ENCODE peak calls at places on chromosomes 2 and 18, in seven cellular contexts. One of them, this sample, is unnamed. For H3K9me3, the result is how much of the 10 kb centered on the place peaks cover.

GRCh38 chr2:62642429-62643099 is 62.9 kb upstream of the EHBP1 start:
- DNase-seq in PC-3: no peak
- DNase-seq in cardiac muscle cell: no peak
- DNase-seq in heart left ventricle: no peak
- DNase-seq in pancreas: no peak
- DNase-seq in A673: no peak
- DNase-seq in CD8-positive, alpha-beta T cell: no peak
- DNase-seq in this sample: no peak

GRCh38 chr18:45448871-45449270 is 166.4 kb upstream of the SLC14A2 start:
- DNase-seq in PC-3: no peak
- DNase-seq in pancreas: no peak
- DNase-seq in CD8-positive, alpha-beta T cell: no peak
- DNase-seq in heart left ventricle: no peak
- DNase-seq in cardiac muscle cell: no peak
- DNase-seq in A673: no peak
- DNase-seq in this sample: no peak

GRCh38 chr2:200063155-200063554 is 107.8 kb downstream of the MAIP1 start:
- DNase-seq in pancreas: no peak
- DNase-seq in A673: no peak
- DNase-seq in PC-3: no peak
- DNase-seq in cardiac muscle cell: no peak
- DNase-seq in heart left ventricle: no peak
- DNase-seq in CD8-positive, alpha-beta T cell: no peak
- DNase-seq in this sample: no peak

GRCh38 chr2:179106342-179107178 is 56.6 kb upstream of the CCDC141 start:
- DNase-seq in A673: peak
- DNase-seq in cardiac muscle cell: peak
- DNase-seq in pancreas: peak
- DNase-seq in CD8-positive, alpha-beta T cell: no peak
- DNase-seq in PC-3: peak
- DNase-seq in heart left ventricle: peak
- DNase-seq in this sample: peak

GRCh38 chr2:17303496-17303895 is 214.7 kb downstream of the RAD51AP2 start:
- DNase-seq in pancreas: no peak
- DNase-seq in cardiac muscle cell: no peak
- DNase-seq in heart left ventricle: no peak
- DNase-seq in PC-3: peak
- DNase-seq in CD8-positive, alpha-beta T cell: no peak
- DNase-seq in A673: no peak
- DNase-seq in this sample: no peak

GRCh38 chr2:19114754-19115231 is 243.6 kb downstream of the OSR1 start:
- DNase-seq in heart left ventricle: no peak
- DNase-seq in CD8-positive, alpha-beta T cell: no peak
- DNase-seq in pancreas: no peak
- DNase-seq in PC-3: no peak
- DNase-seq in A673: no peak
- DNase-seq in cardiac muscle cell: peak
- DNase-seq in this sample: no peak

GRCh38 chr2:237167038-237167437 is 81.3 kb downstream of the COPS8 start:
- DNase-seq in pancreas: no peak
- DNase-seq in PC-3: no peak
- DNase-seq in CD8-positive, alpha-beta T cell: no peak
- DNase-seq in cardiac muscle cell: no peak
- DNase-seq in A673: no peak
- DNase-seq in heart left ventricle: no peak
- DNase-seq in this sample: no peak

GRCh38 chr2:142992843-142993242 is 115.4 kb downstream of the KYNU start:
- DNase-seq in PC-3: no peak
- DNase-seq in cardiac muscle cell: no peak
- DNase-seq in pancreas: no peak
- DNase-seq in heart left ventricle: no peak
- DNase-seq in CD8-positive, alpha-beta T cell: no peak
- DNase-seq in A673: no peak
- DNase-seq in this sample: peak

GRCh38 chr2:147862859-147863516 is 18.2 kb downstream of the ACVR2A start:
- DNase-seq in cardiac muscle cell: no peak
- DNase-seq in pancreas: no peak
- DNase-seq in heart left ventricle: no peak
- DNase-seq in PC-3: no peak
- DNase-seq in CD8-positive, alpha-beta T cell: no peak
- DNase-seq in A673: no peak
- DNase-seq in this sample: no peak

GRCh38 chr2:207188601-207189000 is 22.9 kb upstream of the KLF7 start:
- DNase-seq in cardiac muscle cell: peak
- DNase-seq in CD8-positive, alpha-beta T cell: no peak
- DNase-seq in A673: no peak
- DNase-seq in heart left ventricle: no peak
- DNase-seq in pancreas: no peak
- DNase-seq in PC-3: peak
- DNase-seq in this sample: no peak

GRCh38 chr18:9328776-9329175 is 5.8 kb upstream of the TWSG1 start:
- DNase-seq in A673: no peak
- DNase-seq in PC-3: peak
- DNase-seq in CD8-positive, alpha-beta T cell: no peak
- DNase-seq in cardiac muscle cell: no peak
- DNase-seq in heart left ventricle: no peak
- DNase-seq in pancreas: no peak
- DNase-seq in this sample: no peak

GRCh38 chr2:95012881-95013550 is 12.5 kb upstream of the MAL start:
- DNase-seq in A673: no peak
- DNase-seq in pancreas: no peak
- DNase-seq in cardiac muscle cell: no peak
- DNase-seq in CD8-positive, alpha-beta T cell: no peak
- DNase-seq in PC-3: peak
- DNase-seq in heart left ventricle: no peak
- DNase-seq in this sample: no peak

GRCh38 chr2:123047186-123047585 is 977.9 kb upstream of the CNTNAP5 start:
- DNase-seq in CD8-positive, alpha-beta T cell: no peak
- DNase-seq in PC-3: peak
- DNase-seq in pancreas: no peak
- DNase-seq in A673: no peak
- DNase-seq in heart left ventricle: no peak
- DNase-seq in cardiac muscle cell: no peak
- DNase-seq in this sample: peak

GRCh38 chr2:201746551-201746950 is 34.2 kb downstream of the ALS2 start:
- DNase-seq in cardiac muscle cell: no peak
- DNase-seq in heart left ventricle: no peak
- DNase-seq in CD8-positive, alpha-beta T cell: no peak
- DNase-seq in pancreas: no peak
- DNase-seq in PC-3: no peak
- DNase-seq in A673: no peak
- DNase-seq in this sample: no peak

GRCh38 chr18:60053747-60054304 is 154.0 kb downstream of the PMAIP1 start:
- DNase-seq in heart left ventricle: no peak
- DNase-seq in cardiac muscle cell: peak
- DNase-seq in pancreas: no peak
- DNase-seq in CD8-positive, alpha-beta T cell: no peak
- DNase-seq in PC-3: peak
- DNase-seq in A673: peak
- DNase-seq in this sample: peak

GRCh38 chr2:171403181-171403580 is 30.6 kb downstream of the METTL8 start:
- DNase-seq in pancreas: no peak
- DNase-seq in CD8-positive, alpha-beta T cell: no peak
- DNase-seq in heart left ventricle: no peak
- DNase-seq in cardiac muscle cell: no peak
- DNase-seq in PC-3: peak
- DNase-seq in A673: no peak
- DNase-seq in this sample: no peak

GRCh38 chr2:86372133-86372532 is 34.7 kb upstream of the REEP1 start:
- DNase-seq in PC-3: no peak
- DNase-seq in A673: no peak
- DNase-seq in pancreas: no peak
- DNase-seq in CD8-positive, alpha-beta T cell: no peak
- DNase-seq in heart left ventricle: no peak
- DNase-seq in cardiac muscle cell: no peak
- DNase-seq in this sample: no peak

GRCh38 chr2:104262714-104263113 is 591.2 kb upstream of the POU3F3 start:
- DNase-seq in PC-3: no peak
- DNase-seq in cardiac muscle cell: no peak
- DNase-seq in CD8-positive, alpha-beta T cell: no peak
- DNase-seq in pancreas: no peak
- DNase-seq in heart left ventricle: no peak
- DNase-seq in A673: no peak
- DNase-seq in this sample: no peak
- H3K9me3 ChIP-seq in PC-3: under half
- H3K9me3 ChIP-seq in cardiac muscle cell: under half
- H3K9me3 ChIP-seq in CD8-positive, alpha-beta T cell: under half
- H3K9me3 ChIP-seq in pancreas: under half
- H3K9me3 ChIP-seq in heart left ventricle: under half
- H3K9me3 ChIP-seq in A673: under half
- H3K9me3 ChIP-seq in this sample: under half

DNA sequence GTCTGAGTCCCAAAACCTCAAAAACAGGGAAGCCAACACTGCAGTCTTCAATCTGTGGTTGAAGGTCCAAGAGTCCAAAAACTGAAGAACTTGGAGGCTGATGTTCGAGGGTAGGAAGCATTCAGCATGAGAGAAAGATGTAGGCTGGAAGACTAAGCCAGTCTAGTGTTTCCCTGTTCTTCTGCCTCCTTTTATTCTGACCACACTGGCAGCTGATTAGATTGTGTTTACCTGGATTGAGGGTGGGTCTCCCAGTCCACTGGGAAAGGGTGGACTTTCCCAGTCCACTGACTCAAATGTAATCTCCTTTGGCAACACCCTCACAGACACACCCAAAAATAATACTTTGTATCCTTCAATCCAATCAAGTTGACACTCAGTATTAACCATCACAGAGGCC is 27.5 kb upstream of the IL1B start:
- DNase-seq in PC-3: no peak
- DNase-seq in pancreas: no peak
- DNase-seq in cardiac muscle cell: no peak
- DNase-seq in heart left ventricle: no peak
- DNase-seq in CD8-positive, alpha-beta T cell: no peak
- DNase-seq in A673: no peak
- DNase-seq in this sample: no peak
- H3K9me3 ChIP-seq in PC-3: under half
- H3K9me3 ChIP-seq in pancreas: under half
- H3K9me3 ChIP-seq in cardiac muscle cell: under half
- H3K9me3 ChIP-seq in heart left ventricle: under half
- H3K9me3 ChIP-seq in CD8-positive, alpha-beta T cell: under half
- H3K9me3 ChIP-seq in A673: under half
- H3K9me3 ChIP-seq in this sample: under half

DNA sequence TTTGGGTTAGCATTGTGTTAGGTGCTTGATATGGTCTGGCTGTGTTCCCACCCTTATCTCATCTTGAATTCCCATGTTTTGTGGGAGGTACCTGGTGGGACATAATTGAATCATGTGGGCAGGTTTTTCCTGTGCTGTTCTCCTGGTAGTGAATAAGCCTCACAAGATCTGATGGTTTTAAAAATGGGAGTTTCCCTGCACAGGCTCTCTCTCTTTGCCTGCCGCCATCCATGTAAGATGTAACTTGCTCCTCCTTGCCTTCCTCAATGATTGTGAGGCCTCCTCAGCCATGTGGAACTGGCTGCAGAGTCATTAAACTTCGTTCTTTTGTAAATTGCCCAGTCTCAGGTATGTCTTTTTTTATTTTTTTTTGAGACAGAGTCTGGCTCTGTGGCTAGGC is 2.8 kb downstream of the MSH2 start:
- DNase-seq in CD8-positive, alpha-beta T cell: no peak
- DNase-seq in pancreas: no peak
- DNase-seq in heart left ventricle: no peak
- DNase-seq in A673: no peak
- DNase-seq in cardiac muscle cell: no peak
- DNase-seq in PC-3: no peak
- DNase-seq in this sample: no peak
- H3K9me3 ChIP-seq in CD8-positive, alpha-beta T cell: under half
- H3K9me3 ChIP-seq in pancreas: under half
- H3K9me3 ChIP-seq in heart left ventricle: under half
- H3K9me3 ChIP-seq in A673: under half
- H3K9me3 ChIP-seq in cardiac muscle cell: under half
- H3K9me3 ChIP-seq in PC-3: under half
- H3K9me3 ChIP-seq in this sample: under half

DNA sequence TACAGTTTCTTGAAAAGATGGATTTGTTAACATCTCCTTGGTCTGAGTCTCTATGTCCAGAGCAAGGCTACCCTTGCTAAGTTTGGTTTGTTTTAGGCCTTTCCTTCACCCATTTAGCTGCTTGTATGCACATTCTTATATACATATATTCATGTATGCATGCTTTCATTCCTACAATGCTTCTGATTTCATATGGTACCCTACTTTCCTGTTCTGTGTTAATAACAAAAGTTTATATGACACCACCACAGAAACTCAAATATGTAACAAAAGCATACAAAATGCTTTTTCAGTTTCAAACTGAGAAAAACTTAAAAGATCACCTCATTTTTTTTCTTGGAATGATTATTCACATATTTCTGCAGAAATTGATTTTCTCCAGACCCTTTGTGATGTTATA is 39.4 kb downstream of the OSGEPL1 start:
- DNase-seq in heart left ventricle: no peak
- DNase-seq in PC-3: no peak
- DNase-seq in CD8-positive, alpha-beta T cell: no peak
- DNase-seq in pancreas: no peak
- DNase-seq in A673: no peak
- DNase-seq in cardiac muscle cell: no peak
- DNase-seq in this sample: no peak
- H3K9me3 ChIP-seq in heart left ventricle: under half
- H3K9me3 ChIP-seq in PC-3: under half
- H3K9me3 ChIP-seq in CD8-positive, alpha-beta T cell: under half
- H3K9me3 ChIP-seq in pancreas: under half
- H3K9me3 ChIP-seq in A673: under half
- H3K9me3 ChIP-seq in cardiac muscle cell: under half
- H3K9me3 ChIP-seq in this sample: under half

GRCh38 chr2:223599646-223600009 is 2.5 kb downstream of the SCG2 start:
- DNase-seq in PC-3: no peak
- DNase-seq in cardiac muscle cell: peak
- DNase-seq in A673: no peak
- DNase-seq in pancreas: no peak
- DNase-seq in heart left ventricle: no peak
- DNase-seq in CD8-positive, alpha-beta T cell: no peak
- DNase-seq in this sample: no peak

GRCh38 chr2:223596208-223596607 is 6.0 kb downstream of the SCG2 start:
- DNase-seq in PC-3: no peak
- DNase-seq in pancreas: no peak
- DNase-seq in A673: no peak
- DNase-seq in heart left ventricle: no peak
- DNase-seq in cardiac muscle cell: no peak
- DNase-seq in CD8-positive, alpha-beta T cell: no peak
- DNase-seq in this sample: no peak

GRCh38 chr2:223594259-223594658 is 7.9 kb downstream of the SCG2 start:
- DNase-seq in pancreas: no peak
- DNase-seq in PC-3: no peak
- DNase-seq in cardiac muscle cell: no peak
- DNase-seq in heart left ventricle: no peak
- DNase-seq in CD8-positive, alpha-beta T cell: no peak
- DNase-seq in A673: no peak
- DNase-seq in this sample: no peak

GRCh38 chr2:223598994-223599645 is 3.0 kb downstream of the SCG2 start:
- DNase-seq in CD8-positive, alpha-beta T cell: no peak
- DNase-seq in A673: no peak
- DNase-seq in pancreas: no peak
- DNase-seq in heart left ventricle: no peak
- DNase-seq in PC-3: peak
- DNase-seq in cardiac muscle cell: peak
- DNase-seq in this sample: peak

GRCh38 chr2:223597071-223597470 is 5.1 kb downstream of the SCG2 start:
- DNase-seq in A673: no peak
- DNase-seq in CD8-positive, alpha-beta T cell: no peak
- DNase-seq in PC-3: peak
- DNase-seq in cardiac muscle cell: no peak
- DNase-seq in pancreas: no peak
- DNase-seq in heart left ventricle: no peak
- DNase-seq in this sample: no peak
- H3K9me3 ChIP-seq in A673: under half
- H3K9me3 ChIP-seq in CD8-positive, alpha-beta T cell: under half
- H3K9me3 ChIP-seq in PC-3: under half
- H3K9me3 ChIP-seq in cardiac muscle cell: under half
- H3K9me3 ChIP-seq in pancreas: under half
- H3K9me3 ChIP-seq in heart left ventricle: under half
- H3K9me3 ChIP-seq in this sample: under half

GRCh38 chr2:238774980-238775509 is 72.8 kb upstream of the TWIST2 start:
- DNase-seq in CD8-positive, alpha-beta T cell: no peak
- DNase-seq in pancreas: no peak
- DNase-seq in A673: no peak
- DNase-seq in PC-3: no peak
- DNase-seq in cardiac muscle cell: no peak
- DNase-seq in heart left ventricle: no peak
- DNase-seq in this sample: no peak
- H3K9me3 ChIP-seq in CD8-positive, alpha-beta T cell: under half
- H3K9me3 ChIP-seq in pancreas: under half
- H3K9me3 ChIP-seq in A673: under half
- H3K9me3 ChIP-seq in PC-3: under half
- H3K9me3 ChIP-seq in cardiac muscle cell: under half
- H3K9me3 ChIP-seq in heart left ventricle: under half
- H3K9me3 ChIP-seq in this sample: under half